ENCODE peak calls at places on chromosome 11, in seven cellular contexts. S is AG10803, T is sigmoid colon, V is neural progenitor cell, X is AG04450, F is bronchial epithelial cell, U is astrocyte of the cerebellum. K is an unnamed sample.

GRCh38 chr11:128626913-128627665 is 39.7 kb upstream of the ETS1 start:
- DNase-seq in U (no peak), S (no peak), T (no peak), V (no peak), X (no peak), F (no peak), K (no peak)

GRCh38 chr11:17197431-17197898 is 10.3 kb downstream of the PIK3C2A start:
- DNase-seq in X (no peak), T (no peak), S (no peak), F (peak), V (no peak), U (no peak), K (no peak)

GRCh38 chr11:13955971-13956421 is 6.5 kb upstream of the SPON1 start:
- DNase-seq in X (peak), T (peak), S (peak), F (peak), U (peak), V (peak), K (no peak)

GRCh38 chr11:12409621-12410005 is 32.2 kb downstream of the PARVA start:
- DNase-seq in T (no peak), V (no peak), U (no peak), X (no peak), F (no peak), S (peak), K (no peak)

GRCh38 chr11:108853864-108854263 is 189.0 kb downstream of the DDX10 start:
- DNase-seq in X (no peak), T (no peak), U (no peak), V (peak), F (peak), S (peak), K (no peak)

GRCh38 chr11:87804176-87804575 is 371.1 kb downstream of the RAB38 start:
- DNase-seq in S (no peak), F (no peak), X (no peak), U (no peak), T (no peak), V (peak), K (no peak)

GRCh38 chr11:95563173-95563572 is 226.4 kb downstream of the FAM76B start:
- DNase-seq in X (no peak), V (no peak), S (peak), F (peak), T (no peak), U (no peak), K (no peak)

GRCh38 chr11:95418916-95419315 is 187.9 kb upstream of the SESN3 start:
- DNase-seq in V (no peak), S (no peak), U (no peak), X (no peak), F (no peak), T (no peak), K (no peak)

GRCh38 chr11:16469968-16470367 is 113.6 kb upstream of the SOX6 start:
- DNase-seq in U (no peak), F (no peak), V (no peak), S (no peak), T (no peak), X (no peak), K (no peak)

GRCh38 chr11:63910605-63911195 is 6.3 kb downstream of the RCOR2 start:
- DNase-seq in V (peak), U (no peak), T (no peak), F (no peak), X (no peak), S (no peak), K (no peak)

GRCh38 chr11:16911186-16911585 is 103.0 kb downstream of the PLEKHA7 start:
- DNase-seq in T (no peak), X (no peak), U (no peak), F (no peak), S (no peak), V (no peak), K (no peak)

GRCh38 chr11:67436459-67437081 is 912 bp downstream of the PTPRCAP start:
- DNase-seq in X (no peak), T (no peak), U (no peak), S (no peak), F (no peak), V (no peak), K (no peak)

GRCh38 chr11:118277312-118277711 is 13.2 kb upstream of the MPZL2 start:
- DNase-seq in X (no peak), T (no peak), U (no peak), S (peak), F (peak), V (no peak), K (no peak)

GRCh38 chr11:115721309-115722007 is 217.2 kb upstream of the CADM1 start:
- DNase-seq in X (no peak), F (no peak), V (no peak), T (peak), U (no peak), S (no peak), K (no peak)

GRCh38 chr11:623349-623869 is 1.3 kb downstream of the CDHR5 start:
- DNase-seq in T (no peak), X (no peak), F (no peak), S (no peak), U (no peak), V (no peak), K (no peak)

GRCh38 chr11:100851584-100852152 is 164.6 kb downstream of the ARHGAP42 start:
- DNase-seq in S (no peak), T (no peak), F (peak), U (no peak), V (no peak), X (no peak), K (no peak)

GRCh38 chr11:69002101-69002742 is 10.8 kb downstream of the MRGPRF start:
- DNase-seq in U (no peak), F (no peak), V (no peak), X (no peak), S (peak), T (peak), K (no peak)

GRCh38 chr11:11078344-11078743 is 220.5 kb upstream of the ZBED5 start:
- DNase-seq in F (peak), X (no peak), S (peak), U (no peak), T (no peak), V (no peak), K (no peak)

GRCh38 chr11:2089536-2090165 is 49.5 kb downstream of the IGF2 start:
- DNase-seq in S (peak), U (no peak), T (peak), X (no peak), F (peak), V (peak), K (no peak)

GRCh38 chr11:68002943-68003845 is 703 bp downstream of the UNC93B1 start:
- DNase-seq in F (no peak), S (no peak), T (no peak), V (peak), U (no peak), X (no peak), K (no peak)

DNA sequence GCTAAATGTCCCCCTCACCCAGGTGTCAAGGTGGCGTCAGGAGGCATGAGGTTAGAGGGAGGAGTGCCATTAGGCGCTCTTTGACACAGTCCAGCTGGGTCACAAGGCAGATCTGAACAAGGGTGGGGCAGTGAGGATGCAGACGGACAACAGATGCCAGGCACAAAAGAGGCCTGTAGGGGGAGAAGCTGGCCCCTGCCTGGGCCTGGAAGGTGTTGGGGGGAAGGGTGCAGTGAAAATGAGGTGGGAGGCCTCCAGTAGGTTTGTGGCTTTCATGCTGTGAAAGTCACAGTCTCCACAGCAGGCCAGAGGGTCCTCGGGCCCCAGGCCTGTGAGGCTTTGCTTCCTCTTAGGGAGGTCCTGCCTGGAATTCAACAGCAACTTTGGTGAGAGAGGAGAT is 85.0 kb upstream of the PLET1 start:
- DNase-seq in X (no peak), S (no peak), V (peak), U (no peak), T (no peak), F (no peak), K (no peak)
- TF ChIP-seq CTCF in X (peak), S (no peak), V (peak), U (no peak), T (no peak), F (no peak), K (no peak)

DNA sequence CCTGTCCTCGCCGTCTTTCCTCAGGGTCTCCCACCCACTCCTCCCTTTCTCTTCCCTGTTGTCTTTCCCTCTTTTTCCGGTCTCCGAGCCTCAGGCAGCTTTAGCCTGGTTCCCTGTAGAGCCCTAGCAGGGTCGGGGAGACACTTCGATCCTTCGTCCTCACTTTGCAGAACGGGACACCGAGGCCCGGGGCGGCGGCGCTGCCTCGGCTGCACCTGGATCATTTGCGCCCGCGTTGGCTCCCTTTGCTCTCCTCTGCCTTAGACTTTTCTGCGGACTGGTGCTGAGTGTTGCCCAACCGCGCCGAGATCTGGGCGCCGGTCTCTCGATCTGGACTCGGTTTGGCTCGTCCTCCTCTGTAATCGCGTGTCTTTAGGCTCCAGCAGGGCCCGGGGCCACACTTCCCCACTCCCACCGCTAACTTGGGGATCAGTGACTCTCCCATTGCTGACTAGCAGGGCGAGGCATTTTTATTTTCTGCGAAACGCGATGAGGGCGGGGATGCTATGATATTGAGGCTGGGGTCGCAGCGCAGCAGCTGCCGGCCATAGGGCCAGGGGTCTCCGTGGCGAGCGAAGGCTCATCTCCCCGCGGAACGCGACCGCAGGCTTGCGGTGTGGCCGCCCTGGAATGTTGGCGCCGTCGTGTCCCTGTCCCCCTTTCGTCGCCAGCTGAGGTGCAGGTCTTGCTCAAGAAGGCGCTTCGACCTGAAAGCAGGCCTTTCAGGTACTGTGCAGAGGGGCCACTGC is 1.6 kb upstream of the E2F8 start:
- DNase-seq in V (peak), F (no peak), S (no peak), U (no peak), X (no peak), T (no peak), K (no peak)
- H3K4me3 ChIP-seq in V (peak), F (peak), S (peak), U (peak), X (peak), T (peak), K (peak)

DNA sequence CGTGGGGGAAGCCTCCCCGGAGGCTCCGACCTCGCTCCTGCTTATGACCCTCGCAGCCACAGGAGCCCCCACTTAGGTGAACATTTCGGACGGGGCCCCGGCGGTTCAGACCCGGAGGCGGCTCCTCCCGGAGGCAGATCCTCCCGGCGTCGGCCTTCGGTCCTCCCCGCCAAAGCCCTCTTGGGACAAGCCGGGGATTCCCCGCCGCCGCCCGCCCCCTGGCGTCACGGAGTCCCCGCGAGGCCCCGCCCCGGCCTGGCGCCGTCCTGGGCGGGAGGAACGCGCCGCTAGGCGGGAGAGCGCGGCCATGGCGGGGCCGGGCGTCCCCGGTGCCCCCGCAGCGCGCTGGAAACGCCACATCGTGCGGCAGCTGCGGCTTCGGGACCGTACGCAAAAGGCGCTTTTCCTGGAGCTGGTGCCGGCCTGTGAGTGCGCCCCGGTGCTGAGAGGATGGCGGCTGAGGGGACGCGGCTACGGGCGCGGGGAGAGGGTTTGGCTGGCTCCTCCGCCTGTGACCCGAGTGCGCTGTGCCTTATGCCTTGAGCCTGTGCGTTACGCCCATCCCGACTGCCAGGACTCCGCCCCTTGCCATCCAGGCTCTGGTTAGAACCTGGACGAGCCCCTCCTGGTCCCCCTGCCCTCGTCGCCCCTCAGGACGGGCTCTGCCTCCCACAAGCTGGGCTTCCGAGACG is at the start of gene ATG16L2:
- DNase-seq in V (peak), T (peak), F (peak), U (no peak), X (no peak), S (peak), K (no peak)
- TF ChIP-seq CTCF in V (peak), T (no peak), F (peak), U (no peak), X (no peak), S (no peak), K (peak)

GRCh38 chr11:7281083-7281482 is 29.4 kb downstream of the SYT9 start:
- DNase-seq in S (no peak), V (no peak), X (no peak), F (peak), T (no peak), U (no peak), K (no peak)
- H3K4me3 ChIP-seq in S (no peak), V (no peak), X (no peak), F (no peak), T (no peak), U (no peak), K (no peak)

GRCh38 chr11:47413351-47413750 is 5.0 kb downstream of the SLC39A13 start:
- DNase-seq in V (peak), T (no peak), S (no peak), X (no peak), U (no peak), F (no peak), K (no peak)

GRCh38 chr11:47410404-47411264 is 2.2 kb downstream of the SLC39A13 start:
- DNase-seq in S (no peak), F (no peak), V (peak), X (no peak), U (no peak), T (no peak), K (no peak)

GRCh38 chr11:47413908-47414684 is 5.7 kb downstream of the SLC39A13 start:
- DNase-seq in S (peak), X (peak), V (peak), F (no peak), T (peak), U (no peak), K (no peak)

GRCh38 chr11:47414685-47415070 is 6.3 kb downstream of the SLC39A13 start:
- DNase-seq in V (peak), U (no peak), T (peak), S (no peak), F (no peak), X (no peak), K (no peak)

DNA sequence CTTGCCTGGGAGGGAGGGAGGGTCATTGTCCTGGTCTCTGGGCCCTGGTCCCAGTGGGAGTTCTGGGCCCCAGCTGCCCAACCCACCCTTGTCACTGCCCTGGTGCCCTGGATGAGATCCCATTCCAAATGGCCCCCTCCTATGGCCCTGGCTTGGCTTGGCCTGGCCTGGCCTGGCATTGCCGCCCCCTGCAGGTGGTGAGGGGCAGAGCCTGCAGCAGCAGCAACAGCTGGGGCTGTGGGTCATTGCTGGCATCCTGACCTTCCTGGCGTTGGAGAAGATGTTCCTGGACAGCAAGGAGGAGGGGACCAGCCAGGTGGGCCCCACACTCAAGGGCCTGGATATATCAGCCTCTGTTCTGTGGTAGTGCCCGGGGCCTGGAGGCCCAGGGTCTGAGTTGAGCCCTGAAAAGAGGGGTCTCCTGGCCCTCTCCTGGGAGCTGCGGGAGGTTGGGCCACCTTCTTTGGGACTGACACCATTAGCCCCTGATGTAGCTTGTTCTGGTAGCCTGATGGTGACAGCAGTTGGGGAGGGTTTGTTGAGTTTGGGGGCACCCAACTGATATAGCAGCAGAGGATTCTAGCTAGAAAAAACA is 3.9 kb downstream of the SLC39A13 start:
- DNase-seq in F (no peak), V (peak), U (no peak), S (peak), X (no peak), T (peak), K (no peak)
- TF ChIP-seq CTCF in F (peak), V (peak), U (peak), S (peak), X (peak), T (peak), K (peak)